ENCODE peak calls at places on chromosomes 11 and 22, in five cellular contexts. M is pancreas, Y is ovary, Q is aorta, S is tibial artery. F is an unnamed sample. For H3K27me3 and H3K4me1, the result is how much of the 10 kb centered on the place peaks cover.

GRCh38 chr22:39255449-39256185 is 10.8 kb upstream of the PDGFB start:
- DNase-seq in M (no peak), Q (no peak), S (no peak), Y (no peak), F (no peak)

GRCh38 chr11:61019818-61020405 is 48.4 kb downstream of the CD6 start:
- DNase-seq in M (no peak), S (no peak), Y (no peak), Q (no peak), F (no peak)

GRCh38 chr22:43985532-43985931 is 30.3 kb downstream of the SAMM50 start:
- DNase-seq in Y (peak), S (no peak), Q (no peak), M (no peak), F (no peak)

GRCh38 chr22:38730411-38730871 is 24.7 kb downstream of the GTPBP1 start:
- DNase-seq in Y (no peak), Q (peak), M (no peak), S (peak), F (peak)

GRCh38 chr11:105903113-105903512 is 118.9 kb downstream of the MSANTD4 start:
- DNase-seq in Y (no peak), S (no peak), M (no peak), Q (no peak), F (no peak)

GRCh38 chr22:37496651-37497599 is 10.7 kb upstream of the MFNG start:
- DNase-seq in S (no peak), Q (no peak), M (no peak), Y (no peak), F (no peak)

GRCh38 chr11:60899021-60899936 is 7.1 kb downstream of the PRPF19 start:
- DNase-seq in M (peak), Q (no peak), S (no peak), Y (peak), F (no peak)

GRCh38 chr11:77821349-77821851 is 456 bp downstream of the AAMDC start:
- DNase-seq in M (no peak), Q (peak), Y (peak), S (peak), F (peak)

GRCh38 chr11:36750349-36750748 is 152.3 kb upstream of the RAG2 start:
- DNase-seq in S (no peak), M (no peak), Q (no peak), Y (no peak), F (no peak)

GRCh38 chr11:45887587-45887986 is 2.1 kb downstream of the MAPK8IP1 start:
- DNase-seq in Y (no peak), S (no peak), Q (no peak), M (no peak), F (no peak)

GRCh38 chr22:25834490-25834889 is 92.5 kb downstream of the MYO18B start:
- DNase-seq in Q (no peak), S (no peak), Y (no peak), M (no peak), F (no peak)

GRCh38 chr11:118211006-118211405 is 13.8 kb downstream of the JAML start:
- DNase-seq in S (no peak), M (no peak), Y (no peak), Q (no peak), F (no peak)

GRCh38 chr11:97833412-97833811 is 1187.3 kb upstream of the CNTN5 start:
- DNase-seq in M (no peak), S (no peak), Y (no peak), Q (no peak), F (no peak)

GRCh38 chr11:8262552-8263108 is 1.0 kb downstream of the LMO1 start:
- DNase-seq in Q (no peak), Y (no peak), M (peak), S (peak), F (peak)

GRCh38 chr11:17786824-17787525 is 52.4 kb downstream of the KCNC1 start:
- DNase-seq in Q (no peak), Y (no peak), M (no peak), S (no peak), F (no peak)

GRCh38 chr11:30960387-30960992 is 374.3 kb upstream of the MPPED2 start:
- DNase-seq in M (no peak), S (no peak), Y (no peak), Q (no peak), F (no peak)

GRCh38 chr11:60377737-60378136 is 595 bp upstream of the MS4A7 start:
- DNase-seq in M (no peak), Q (peak), S (peak), Y (no peak), F (peak)

GRCh38 chr22:25172153-25172552 is 27.5 kb upstream of the CRYBB3 start:
- DNase-seq in Q (no peak), Y (no peak), S (no peak), M (no peak), F (no peak)

GRCh38 chr11:113477321-113477720 is 2.1 kb upstream of the DRD2 start:
- DNase-seq in S (no peak), M (no peak), Q (no peak), Y (no peak), F (no peak)

GRCh38 chr22:29716814-29717213 is 3.0 kb upstream of the CABP7 start:
- DNase-seq in Y (no peak), M (peak), S (no peak), Q (peak), F (no peak)

GRCh38 chr11:34263462-34264186 is 94.2 kb downstream of the ABTB2 start:
- DNase-seq in Y (peak), M (peak), S (peak), Q (peak), F (no peak)

GRCh38 chr11:11349870-11350325 is 3.2 kb downstream of the CSNK2A3 start:
- DNase-seq in M (no peak), Q (no peak), S (no peak), Y (no peak), F (no peak)

GRCh38 chr11:117815262-117815803 is 9.2 kb downstream of the FXYD2 start:
- DNase-seq in Y (no peak), S (no peak), Q (peak), M (no peak), F (peak)

GRCh38 chr11:76788661-76789442 is 5.7 kb downstream of the TSKU start:
- DNase-seq in Y (no peak), M (peak), Q (no peak), S (peak), F (peak)

GRCh38 chr22:41939981-41940852 is 6.7 kb downstream of the CENPM start:
- DNase-seq in Y (no peak), M (no peak), S (no peak), Q (peak), F (peak)

GRCh38 chr11:82683029-82683428 is 50.6 kb downstream of the FAM181B start:
- DNase-seq in M (no peak), S (no peak), Y (no peak), Q (no peak), F (no peak)

GRCh38 chr22:47370448-47371262 is 608.2 kb downstream of the TBC1D22A start:
- DNase-seq in S (peak), Y (peak), Q (no peak), M (no peak), F (peak)

GRCh38 chr11:63520606-63521170 is 14.8 kb downstream of the LGALS12 start:
- DNase-seq in M (no peak), Q (no peak), S (no peak), Y (no peak), F (no peak)

GRCh38 chr11:2348986-2349385 is 28.1 kb upstream of the CD81 start:
- DNase-seq in Q (no peak), M (no peak), Y (no peak), S (no peak), F (no peak)

GRCh38 chr11:69040581-69041260 is 8.0 kb upstream of the TPCN2 start:
- DNase-seq in S (no peak), M (no peak), Y (no peak), Q (no peak), F (no peak)

DNA sequence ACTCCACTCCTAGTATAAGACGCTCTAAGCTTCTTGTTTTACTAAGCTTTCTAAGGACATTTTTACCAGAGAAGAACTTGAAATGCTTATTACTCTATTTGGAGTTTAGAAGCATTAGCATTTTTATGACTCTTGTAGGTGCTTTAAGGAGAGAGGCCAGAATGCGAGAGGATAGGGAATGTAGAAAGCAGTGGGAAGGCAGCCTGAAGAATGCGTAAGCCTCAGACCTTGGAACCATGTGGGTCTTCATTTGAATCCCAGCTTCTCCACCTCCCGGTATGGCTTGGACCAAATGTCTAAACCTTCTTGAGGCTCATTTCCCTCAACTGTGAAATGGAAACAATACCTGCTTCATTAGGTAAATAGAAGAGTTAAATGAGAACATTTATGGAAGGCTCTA is 60.0 kb upstream of the AMOTL1 start:
- DNase-seq in M (no peak), Y (no peak), Q (no peak), S (no peak), F (no peak)
- H3K27me3 ChIP-seq in M (under half), Y (under half), Q (under half), S (under half), F (under half)

GRCh38 chr11:41459602-41460405 is at the start of gene LRRC4C:
- DNase-seq in Y (no peak), M (no peak), S (no peak), Q (no peak), F (no peak)
- H3K4me1 ChIP-seq in Y (under half), M (under half), S (under half), Q (under half), F (under half)

DNA sequence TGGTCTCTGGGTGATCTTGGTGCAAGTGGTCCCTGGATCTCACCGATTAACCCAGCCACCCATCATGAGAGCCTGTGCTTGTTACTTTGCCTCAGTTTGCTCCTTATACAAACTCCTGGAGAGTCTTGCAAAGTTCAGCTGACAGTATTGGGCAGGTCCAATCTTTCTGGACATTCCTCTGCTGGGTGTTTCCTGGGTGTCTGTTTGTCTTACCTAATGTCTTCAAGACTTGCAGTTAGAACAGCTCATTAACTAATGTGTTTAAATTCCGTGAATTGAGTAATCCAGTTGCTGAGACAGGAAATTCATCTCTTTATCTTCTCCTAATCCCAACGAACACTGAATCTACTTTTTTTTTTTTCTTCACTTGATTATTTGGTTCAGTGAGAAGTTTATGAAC is 20.6 kb downstream of the BCO2 start:
- DNase-seq in M (no peak), S (no peak), Q (no peak), Y (no peak), F (no peak)
- H3K27me3 ChIP-seq in M (under half), S (under half), Q (under half), Y (under half), F (under half)

GRCh38 chr11:20775331-20775730 is 105.9 kb downstream of the NELL1 start:
- DNase-seq in M (no peak), Q (no peak), S (no peak), Y (no peak), F (no peak)
- H3K4me1 ChIP-seq in M (under half), Q (under half), S (under half), Y (under half), F (under half)

DNA sequence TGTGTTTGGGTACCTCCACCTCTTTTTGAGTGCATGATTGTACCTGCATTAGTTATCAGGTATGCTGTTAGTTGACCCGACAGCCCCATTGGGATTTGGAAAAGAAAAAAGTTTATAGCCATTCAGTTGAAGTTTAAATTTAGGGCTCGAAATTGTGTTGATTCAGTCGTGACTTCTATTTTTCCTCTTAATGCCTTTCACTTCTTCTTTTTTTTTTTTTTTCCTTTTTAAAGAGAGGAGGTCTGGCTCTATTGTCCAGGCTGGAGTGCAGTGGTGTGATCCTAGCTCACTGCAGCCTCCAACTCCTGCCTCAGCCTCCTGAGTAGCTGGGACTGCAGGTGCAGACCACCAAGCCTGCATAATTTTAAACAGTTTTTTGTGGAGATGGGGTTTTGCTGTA is 2.3 kb downstream of the STT3A start:
- DNase-seq in Q (no peak), Y (no peak), M (no peak), S (no peak), F (no peak)
- H3K27me3 ChIP-seq in Q (under half), Y (under half), M (under half), S (under half), F (under half)

DNA sequence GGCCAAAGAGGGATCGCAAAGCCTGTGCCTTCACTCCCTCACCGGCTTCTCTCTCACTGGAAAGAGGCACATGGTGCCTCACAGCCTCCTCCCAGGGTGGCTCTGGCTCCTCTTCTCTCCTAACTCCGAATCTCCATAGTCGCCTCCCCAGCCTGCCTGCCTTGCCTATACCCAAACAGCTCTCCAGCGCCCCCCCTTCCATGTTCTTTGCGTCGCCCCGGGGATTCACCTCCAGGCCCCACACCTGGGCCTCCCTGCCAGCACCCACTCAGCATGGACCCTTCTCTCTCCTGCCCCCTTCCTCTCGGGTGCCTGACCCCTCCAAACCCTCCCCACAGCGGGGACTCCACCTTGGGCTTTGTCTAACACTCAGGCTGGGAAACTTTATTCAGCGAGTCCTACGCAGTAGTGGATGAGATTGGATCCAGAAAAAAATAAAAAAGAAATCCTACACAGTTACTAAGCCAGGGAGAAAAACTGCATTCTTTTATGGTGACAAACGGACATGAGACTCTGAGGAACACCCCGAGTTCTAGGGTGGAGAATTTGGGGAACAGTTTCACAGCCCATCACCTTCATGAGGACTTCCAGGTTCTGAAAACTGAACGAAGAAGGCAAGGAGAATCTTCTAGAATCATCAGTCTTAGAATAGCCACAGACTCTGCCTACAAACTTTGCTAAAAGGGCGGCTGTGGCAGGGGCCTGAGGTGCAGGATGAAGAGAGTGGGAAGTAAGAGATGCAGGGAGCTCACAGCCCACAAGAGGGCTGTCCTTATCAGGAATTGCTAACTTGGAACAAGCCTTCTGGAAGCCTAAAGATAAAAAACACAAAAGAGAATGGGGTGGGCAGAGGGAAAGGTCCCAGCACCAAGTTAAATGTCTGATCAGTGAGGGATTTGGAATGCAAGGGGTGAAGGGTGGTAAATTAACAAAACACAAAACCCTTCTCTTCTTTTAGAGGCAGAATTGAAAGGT is 5.3 kb downstream of the PPM1F start:
- DNase-seq in M (no peak), S (no peak), Y (no peak), Q (no peak), F (peak)
- H3K4me1 ChIP-seq in M (under half), S (under half), Y (under half), Q (under half), F (half or more)

GRCh38 chr22:24108073-24108472 is 73.2 kb upstream of the SUSD2 start:
- DNase-seq in S (no peak), M (no peak), Q (no peak), Y (no peak), F (no peak)
- H3K27me3 ChIP-seq in S (under half), M (under half), Q (under half), Y (under half), F (under half)

DNA sequence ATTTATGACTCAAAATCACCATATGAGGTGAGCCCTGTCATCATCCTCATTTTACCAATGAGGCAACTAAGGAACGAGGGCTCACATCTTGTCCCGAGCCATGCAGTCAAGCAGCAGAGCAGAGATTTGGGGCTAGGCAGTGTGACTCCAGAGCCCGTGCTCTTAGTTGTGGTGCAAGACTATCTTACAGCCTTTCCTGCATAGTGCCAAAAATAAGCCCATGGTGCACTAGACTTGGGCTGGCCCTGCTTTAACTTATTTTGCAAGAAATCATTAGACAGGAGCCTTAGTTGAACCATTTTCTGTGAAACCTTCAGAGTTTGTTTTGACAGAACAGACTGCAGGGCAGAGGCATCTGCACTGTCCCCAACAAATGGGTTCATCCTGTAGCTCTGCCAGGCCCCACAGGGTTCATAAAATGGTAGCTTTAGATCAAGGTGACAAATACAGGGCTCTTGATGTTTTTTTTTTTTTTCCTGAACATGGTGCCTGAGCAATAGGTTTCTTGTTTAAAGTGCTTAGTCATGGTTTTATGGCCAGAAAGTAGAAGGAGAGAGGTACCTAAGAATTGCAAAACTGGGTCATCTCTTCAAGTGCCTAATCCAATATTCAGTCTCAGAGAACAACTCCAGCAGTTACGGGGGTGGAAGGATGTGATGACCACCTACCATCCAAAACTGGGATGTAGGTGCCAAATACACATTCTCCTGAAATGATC is 56.6 kb downstream of the BMAL1 start:
- DNase-seq in Q (no peak), Y (no peak), M (no peak), S (no peak), F (no peak)
- H3K4me1 ChIP-seq in Q (under half), Y (under half), M (under half), S (under half), F (under half)

GRCh38 chr22:49123621-49124192 is 704.0 kb downstream of the BRD1 start:
- DNase-seq in S (no peak), Q (no peak), Y (no peak), M (no peak), F (no peak)
- H3K27me3 ChIP-seq in S (under half), Q (under half), Y (under half), M (under half), F (under half)